ENCODE peak calls at places on chromosome 20, in six cellular contexts. A is heart right ventricle, E is adrenal gland, X is uterus, V is left ventricle myocardium inferior, F is Peyer's patch. S is an unnamed sample. For H3K4me1, the result is how much of the 10 kb centered on the place peaks cover.

GRCh38 chr20:63363013-63363957 is 2.1 kb upstream of the CHRNA4 start:
- DNase-seq in X (no peak), E (no peak), V (no peak), F (no peak), A (peak), S (no peak)

GRCh38 chr20:38806855-38807655 is 1.6 kb downstream of the PPP1R16B start:
- DNase-seq in V (no peak), X (no peak), E (no peak), A (no peak), F (no peak), S (no peak)

GRCh38 chr20:53342429-53342828 is 251.2 kb downstream of the ZNF217 start:
- DNase-seq in V (no peak), A (no peak), E (no peak), X (no peak), F (no peak), S (no peak)

GRCh38 chr20:47854687-47855212 is 69.5 kb upstream of the SULF2 start:
- DNase-seq in V (no peak), X (no peak), E (peak), A (no peak), F (no peak), S (no peak)

GRCh38 chr20:63230800-63231268 is 4.9 kb upstream of the BIRC7 start:
- DNase-seq in X (no peak), V (peak), A (peak), E (peak), F (no peak), S (no peak)

GRCh38 chr20:20740595-20740994 is 28.2 kb upstream of the RALGAPA2 start:
- DNase-seq in V (no peak), E (no peak), X (no peak), A (no peak), F (no peak), S (no peak)

GRCh38 chr20:38937978-38938473 is 11.8 kb downstream of the FAM83D start:
- DNase-seq in A (no peak), F (no peak), V (no peak), E (no peak), X (no peak), S (no peak)

GRCh38 chr20:10916312-10916711 is 242.5 kb upstream of the JAG1 start:
- DNase-seq in A (no peak), V (no peak), F (no peak), X (no peak), E (no peak), S (no peak)

GRCh38 chr20:52230406-52230805 is 38.8 kb upstream of the ZFP64 start:
- DNase-seq in E (no peak), A (no peak), X (no peak), V (no peak), F (no peak), S (no peak)

GRCh38 chr20:59519707-59520014 is 84.7 kb upstream of the PHACTR3 start:
- DNase-seq in X (no peak), E (no peak), F (no peak), V (no peak), A (no peak), S (no peak)
- TF ChIP-seq CTCF in X (no peak), E (no peak), F (no peak), V (no peak), A (peak), S (no peak)

DNA sequence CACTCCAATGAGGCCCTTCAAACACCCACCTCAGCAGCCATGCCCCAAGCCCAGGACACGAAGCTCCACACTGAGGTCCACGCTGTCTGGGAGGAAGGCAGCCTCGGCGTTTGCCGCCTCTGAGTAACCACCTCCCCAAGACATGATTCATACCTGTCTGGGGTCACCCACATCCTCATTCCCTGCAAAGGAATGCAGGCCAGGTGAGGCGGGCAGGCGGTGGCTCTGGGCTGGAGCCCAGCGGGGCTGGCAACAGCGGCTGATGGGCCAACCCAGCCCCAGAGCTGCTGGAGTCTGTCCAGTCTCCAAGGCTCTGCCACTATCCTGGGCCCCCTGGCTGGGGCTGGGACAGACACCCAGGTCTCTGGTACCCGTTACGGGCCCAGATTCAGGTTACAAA is 14.8 kb downstream of the PMEPA1 start:
- DNase-seq in E (no peak), X (no peak), A (no peak), F (no peak), V (no peak), S (peak)
- H3K4me1 ChIP-seq in E (under half), X (under half), A (under half), F (under half), V (half or more), S (under half)

GRCh38 chr20:60203451-60203850 is 245.2 kb downstream of the CDH26 start:
- DNase-seq in F (no peak), E (no peak), A (no peak), V (no peak), X (no peak), S (no peak)

GRCh38 chr20:60199866-60200265 is 241.6 kb downstream of the CDH26 start:
- DNase-seq in X (no peak), A (no peak), V (no peak), E (no peak), F (no peak), S (no peak)

GRCh38 chr20:60200305-60200918 is 242.2 kb downstream of the CDH26 start:
- DNase-seq in A (no peak), F (no peak), V (no peak), E (no peak), X (no peak), S (no peak)

GRCh38 chr20:60201198-60201597 is 243.0 kb downstream of the CDH26 start:
- DNase-seq in V (no peak), F (no peak), A (no peak), E (no peak), X (no peak), S (no peak)

DNA sequence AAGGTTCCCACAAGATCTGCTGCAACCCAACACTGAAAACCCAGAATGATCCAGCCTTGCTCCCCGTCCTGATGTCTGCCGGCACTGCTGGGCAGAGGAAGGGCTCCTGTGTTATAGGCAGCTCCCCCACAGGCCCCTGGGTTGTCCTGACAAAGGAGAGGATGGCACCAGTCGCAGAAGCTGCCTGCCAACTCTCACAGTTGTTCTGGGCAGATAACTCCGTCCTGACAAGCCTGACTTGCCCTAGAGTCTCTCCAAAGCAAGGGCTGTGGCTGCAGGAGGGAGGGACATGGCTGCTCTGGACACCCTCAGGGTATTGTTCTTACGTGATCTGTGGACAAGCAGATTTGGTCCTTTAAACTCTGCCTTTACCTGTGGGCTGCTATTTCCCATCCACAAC is 243.8 kb downstream of the CDH26 start:
- DNase-seq in E (no peak), V (peak), X (no peak), A (peak), F (no peak), S (no peak)
- H3K4me3 ChIP-seq in E (no peak), V (no peak), X (no peak), A (no peak), F (no peak), S (no peak)

GRCh38 chr20:18224968-18225568 is 63.3 kb upstream of the ZNF133 start:
- DNase-seq in A (peak), X (no peak), F (no peak), V (peak), E (peak), S (peak)

GRCh38 chr20:18223399-18223798 is 64.9 kb upstream of the ZNF133 start:
- DNase-seq in F (no peak), A (no peak), X (no peak), E (no peak), V (no peak), S (no peak)

GRCh38 chr20:18225652-18226051 is 62.7 kb upstream of the ZNF133 start:
- DNase-seq in X (no peak), A (no peak), E (no peak), V (no peak), F (no peak), S (no peak)
- TF ChIP-seq CTCF in X (no peak), A (no peak), E (no peak), V (no peak), F (no peak), S (no peak)

GRCh38 chr20:3798908-3799248 is 2.8 kb downstream of the CDC25B start:
- DNase-seq in E (no peak), A (no peak), F (no peak), X (no peak), V (no peak), S (no peak)
- H3K4me1 ChIP-seq in E (under half), A (under half), F (under half), X (under half), V (under half), S (under half)

S was measured in lung.